ENCODE peak calls at places on chromosomes 3 and 15, in five cellular contexts. Z is GM23338, I is brain microvascular endothelial cell, V is aorta, M is tibial artery. B is an unnamed sample.

GRCh38 chr3:141115752-141116541 is 64.8 kb downstream of the SPSB4 start:
- DNase-seq in Z (no peak), I (no peak), V (no peak), M (no peak), B (no peak)

GRCh38 chr3:120182613-120183524 is 88.6 kb upstream of the GSK3B start:
- DNase-seq in Z (peak), I (peak), V (no peak), M (no peak), B (no peak)

GRCh38 chr3:53618946-53619345 is 124.5 kb downstream of the CACNA1D start:
- DNase-seq in Z (no peak), I (no peak), V (no peak), M (no peak), B (no peak)

GRCh38 chr3:157856078-157856939 is 249.9 kb downstream of the SHOX2 start:
- DNase-seq in Z (no peak), I (no peak), V (no peak), M (no peak), B (no peak)

GRCh38 chr3:114411811-114412803 is 118.3 kb downstream of the TIGIT start:
- DNase-seq in Z (no peak), I (peak), V (no peak), M (no peak), B (no peak)

GRCh38 chr15:99408236-99409096 is 157.2 kb downstream of the LRRC28 start:
- DNase-seq in Z (no peak), I (peak), V (peak), M (no peak), B (no peak)

GRCh38 chr3:171142985-171143384 is 116.5 kb upstream of the SLC2A2 start:
- DNase-seq in Z (no peak), I (peak), V (no peak), M (no peak), B (no peak)

GRCh38 chr3:136193273-136194043 is 2.7 kb downstream of the MSL2 start:
- DNase-seq in Z (no peak), I (no peak), V (no peak), M (no peak), B (no peak)

GRCh38 chr3:65412591-65412990 is 626.1 kb downstream of the MAGI1 start:
- DNase-seq in Z (peak), I (no peak), V (no peak), M (no peak), B (no peak)

GRCh38 chr3:160205606-160206005 is 19.6 kb upstream of the C3orf80 start:
- DNase-seq in Z (no peak), I (no peak), V (no peak), M (no peak), B (no peak)

GRCh38 chr15:35023794-35024193 is 35.7 kb upstream of the ZNF770 start:
- DNase-seq in Z (peak), I (no peak), V (no peak), M (no peak), B (no peak)

GRCh38 chr3:37991823-37992222 is 1.2 kb downstream of the VILL start:
- DNase-seq in Z (no peak), I (no peak), V (peak), M (no peak), B (no peak)

GRCh38 chr15:82680200-82681102 is 29.2 kb downstream of the AP3B2 start:
- DNase-seq in Z (peak), I (no peak), V (no peak), M (no peak), B (peak)

GRCh38 chr3:14633819-14634424 is 17.6 kb upstream of the CCDC174 start:
- DNase-seq in Z (peak), I (peak), V (no peak), M (peak), B (peak)

GRCh38 chr3:50326182-50326541 is 1.9 kb downstream of the TUSC2 start:
- DNase-seq in Z (no peak), I (no peak), V (no peak), M (no peak), B (no peak)

GRCh38 chr3:48222616-48223513 is at the start of gene CAMP:
- DNase-seq in Z (no peak), I (no peak), V (peak), M (peak), B (no peak)

GRCh38 chr3:87047857-87048256 is 56.9 kb upstream of the VGLL3 start:
- DNase-seq in Z (no peak), I (no peak), V (no peak), M (no peak), B (no peak)

GRCh38 chr3:87052499-87053260 is 61.7 kb upstream of the VGLL3 start:
- DNase-seq in Z (peak), I (peak), V (peak), M (no peak), B (no peak)

GRCh38 chr3:87057474-87057873 is 66.5 kb upstream of the VGLL3 start:
- DNase-seq in Z (no peak), I (no peak), V (no peak), M (no peak), B (no peak)

GRCh38 chr3:87053548-87053947 is 62.6 kb upstream of the VGLL3 start:
- DNase-seq in Z (no peak), I (no peak), V (no peak), M (no peak), B (no peak)
- H3K27ac ChIP-seq in Z (no peak), I (no peak), V (no peak), M (no peak), B (no peak)

DNA sequence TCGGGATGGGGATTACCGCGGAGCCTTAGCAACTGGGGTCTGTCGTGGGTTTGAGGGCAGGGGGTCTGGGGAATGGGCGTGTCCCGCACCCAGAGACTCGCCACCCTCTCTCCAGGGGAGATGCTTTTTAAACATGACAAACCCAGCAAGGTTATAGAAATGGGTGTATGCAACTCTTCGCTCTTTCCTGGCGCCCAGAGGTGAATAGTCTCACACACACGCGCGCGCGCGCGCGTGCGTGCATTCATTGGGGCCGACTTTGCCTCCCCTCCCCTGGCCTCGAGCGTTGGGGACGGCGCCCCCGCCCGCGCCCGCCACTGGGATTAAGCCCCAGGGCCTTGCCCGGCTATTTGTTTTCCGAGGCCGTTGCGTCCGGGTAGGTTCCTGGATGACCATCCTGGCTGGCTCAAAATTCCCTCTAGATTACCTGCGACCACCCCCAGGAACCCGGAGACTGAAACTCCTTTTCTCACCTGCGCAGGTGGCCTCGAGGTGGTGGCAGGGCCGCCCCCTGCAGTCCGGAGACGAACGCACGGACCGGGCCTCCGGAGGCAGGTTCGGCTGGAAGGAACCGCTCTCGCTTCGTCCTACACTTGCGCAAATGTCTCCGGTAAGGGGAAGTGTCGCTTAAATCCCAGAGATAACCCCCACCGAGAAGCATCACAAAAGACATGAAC is 777 bp downstream of the GPR160 start:
- DNase-seq in Z (peak), I (no peak), V (no peak), M (no peak), B (peak)
- H3K27ac ChIP-seq in Z (peak), I (no peak), V (no peak), M (no peak), B (peak)

GRCh38 chr3:151086484-151087456 is 1.3 kb downstream of the MED12L start:
- DNase-seq in Z (peak), I (peak), V (peak), M (peak), B (peak)

GRCh38 chr3:151085889-151086483 is 522 bp downstream of the MED12L start:
- DNase-seq in Z (peak), I (no peak), V (peak), M (no peak), B (no peak)

GRCh38 chr3:151084893-151085226 is 604 bp upstream of the MED12L start:
- DNase-seq in Z (no peak), I (no peak), V (no peak), M (no peak), B (no peak)

GRCh38 chr3:151082880-151083838 is 2.3 kb upstream of the MED12L start:
- DNase-seq in Z (no peak), I (no peak), V (no peak), M (no peak), B (no peak)

GRCh38 chr3:151085227-151085888 is at the start of gene MED12L:
- DNase-seq in Z (peak), I (peak), V (peak), M (peak), B (peak)
- H3K27ac ChIP-seq in Z (peak), I (no peak), V (no peak), M (peak), B (no peak)

GRCh38 chr15:75449585-75450306 is 1.7 kb downstream of the SIN3A start:
- DNase-seq in Z (no peak), I (no peak), V (no peak), M (peak), B (no peak)

GRCh38 chr15:75452364-75452967 is 976 bp upstream of the SIN3A start:
- DNase-seq in Z (peak), I (peak), V (peak), M (peak), B (peak)

GRCh38 chr15:75451674-75452363 is at the start of gene SIN3A:
- DNase-seq in Z (peak), I (peak), V (peak), M (peak), B (peak)

GRCh38 chr15:75450307-75451201 is 936 bp downstream of the SIN3A start:
- DNase-seq in Z (peak), I (peak), V (peak), M (peak), B (peak)

DNA sequence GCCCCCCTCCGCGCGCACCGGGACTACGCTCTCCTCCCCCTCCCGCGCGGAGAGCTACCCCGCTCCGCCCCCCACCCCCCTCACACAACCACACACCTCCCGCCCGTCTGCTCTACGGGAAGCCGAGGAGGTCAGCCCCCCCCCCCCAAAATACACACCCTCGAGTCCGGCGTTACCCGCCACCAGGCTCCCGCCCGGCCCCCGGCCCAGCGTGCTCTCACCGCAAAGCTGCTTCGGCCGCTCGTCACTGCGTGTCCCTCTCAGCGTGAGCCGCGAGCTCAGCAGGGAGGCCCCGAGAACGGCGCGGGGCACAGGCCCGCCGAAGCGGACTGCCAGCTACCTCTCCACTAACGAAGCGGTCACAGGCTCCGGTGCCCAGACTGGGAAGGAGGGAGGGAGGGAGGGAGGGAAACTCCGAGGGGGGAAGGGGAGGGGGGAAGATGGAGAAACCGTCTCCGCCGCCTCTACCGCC is 252 bp downstream of the SIN3A start:
- DNase-seq in Z (no peak), I (no peak), V (no peak), M (no peak), B (no peak)
- H3K27ac ChIP-seq in Z (peak), I (peak), V (peak), M (peak), B (peak)

GRCh38 chr15:68542771-68543544 is 35.8 kb upstream of the CORO2B start:
- DNase-seq in Z (no peak), I (peak), V (no peak), M (peak), B (no peak)

GRCh38 chr15:68542348-68542747 is 36.4 kb upstream of the CORO2B start:
- DNase-seq in Z (no peak), I (no peak), V (no peak), M (no peak), B (no peak)

GRCh38 chr15:68546318-68546717 is 32.5 kb upstream of the CORO2B start:
- DNase-seq in Z (no peak), I (no peak), V (no peak), M (no peak), B (no peak)

GRCh38 chr15:68541743-68542142 is 37.0 kb upstream of the CORO2B start:
- DNase-seq in Z (no peak), I (no peak), V (no peak), M (no peak), B (no peak)

GRCh38 chr15:68543546-68544008 is 35.2 kb upstream of the CORO2B start:
- DNase-seq in Z (no peak), I (no peak), V (peak), M (no peak), B (no peak)
- H3K27ac ChIP-seq in Z (no peak), I (peak), V (no peak), M (peak), B (no peak)

GRCh38 chr15:32838338-32838737 is 120.5 kb downstream of the GREM1 start:
- DNase-seq in Z (no peak), I (no peak), V (no peak), M (no peak), B (no peak)

GRCh38 chr15:32842081-32842480 is 124.3 kb downstream of the GREM1 start:
- DNase-seq in Z (no peak), I (no peak), V (no peak), M (no peak), B (no peak)

GRCh38 chr15:32838820-32839219 is 121.0 kb downstream of the GREM1 start:
- DNase-seq in Z (no peak), I (peak), V (no peak), M (no peak), B (no peak)

GRCh38 chr15:32843211-32843907 is 125.6 kb downstream of the GREM1 start:
- DNase-seq in Z (no peak), I (no peak), V (no peak), M (no peak), B (no peak)

DNA sequence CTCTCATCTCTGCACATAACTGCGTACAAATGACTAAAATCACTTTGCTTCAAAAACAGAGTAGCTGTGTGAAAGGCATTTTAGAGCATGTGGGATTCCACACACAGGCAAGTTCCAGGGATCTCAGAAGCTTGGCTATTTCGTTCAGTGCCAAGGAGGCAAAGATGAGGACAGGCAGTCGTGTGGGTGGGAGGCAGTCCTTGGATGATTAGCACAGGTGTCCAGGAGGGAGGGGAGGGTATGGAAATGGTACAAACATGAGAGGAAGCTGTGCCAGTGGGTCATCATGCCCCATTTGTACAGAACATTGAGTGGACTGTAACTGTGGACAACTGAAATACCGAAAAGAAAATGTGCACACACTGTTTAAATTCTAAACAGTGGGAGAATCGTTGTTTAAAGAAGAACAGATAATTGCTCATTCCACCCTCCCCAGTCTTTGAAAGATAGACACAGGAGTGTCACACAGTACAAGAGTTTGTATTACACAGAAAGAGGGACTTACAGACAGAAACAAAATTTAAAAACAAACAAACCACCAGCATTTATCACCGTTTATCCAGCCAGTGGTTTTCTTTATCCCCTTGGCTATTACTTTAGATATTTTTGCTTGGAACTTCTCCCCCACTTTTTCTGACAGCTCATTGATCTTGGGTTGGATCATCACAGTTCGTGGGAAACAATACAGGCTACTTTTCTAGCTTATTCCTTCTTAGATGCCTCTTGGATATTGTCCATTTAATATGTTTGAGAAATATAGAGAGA is 122.9 kb downstream of the GREM1 start:
- DNase-seq in Z (no peak), I (no peak), V (no peak), M (no peak), B (no peak)
- H3K27ac ChIP-seq in Z (no peak), I (peak), V (no peak), M (no peak), B (no peak)

B was measured in CD4-positive, alpha-beta memory T cell.